ENCODE peak calls at places on chromosomes 3 and 15, in nine cellular contexts. One of them, this sample, is unnamed.

GRCh38 chr3:44241706-44242105 is at the start of gene TOPAZ1:
- DNase-seq in activated CD4-positive, alpha-beta T cell treated with anti-CD3 and anti-CD28 coated beads, Interleukin-2, amount 50 U/mL, for 48 hours: no peak
- DNase-seq in activated gamma-delta T cell treated with Interleukin-2 at 50 U/mL for 16 hours: no peak
- DNase-seq in central memory CD4-positive, alpha-beta T cell: no peak
- DNase-seq in T-helper 2 cell: no peak
- DNase-seq in kidney epithelial cell: no peak
- DNase-seq in gastrocnemius medialis: no peak
- DNase-seq in activated CD4-positive, alpha-beta memory T cell treated with anti-CD3 and anti-CD28 coated beads, Interleukin-2, amount 10 ng/mL, durations not matched to agents 7 days and 5 days: no peak
- DNase-seq in NCI-H1105 treated with DMSO at 0.1 percent for 48 hours: no peak
- DNase-seq in this sample: no peak

GRCh38 chr15:41811432-41812195 is 16.3 kb upstream of the JMJD7 start:
- DNase-seq in kidney epithelial cell: no peak
- DNase-seq in NCI-H1105 treated with DMSO at 0.1 percent for 48 hours: peak; percentile 44
- DNase-seq in gastrocnemius medialis: peak; percentile 67
- DNase-seq in activated CD4-positive, alpha-beta memory T cell treated with anti-CD3 and anti-CD28 coated beads, Interleukin-2, amount 10 ng/mL, durations not matched to agents 7 days and 5 days: peak; percentile 78
- DNase-seq in activated CD4-positive, alpha-beta T cell treated with anti-CD3 and anti-CD28 coated beads, Interleukin-2, amount 50 U/mL, for 48 hours: peak; percentile 77
- DNase-seq in T-helper 2 cell: peak; percentile 53
- DNase-seq in activated gamma-delta T cell treated with Interleukin-2 at 50 U/mL for 16 hours: peak; percentile 73
- DNase-seq in central memory CD4-positive, alpha-beta T cell: peak; percentile 67
- DNase-seq in this sample: peak; percentile 82

GRCh38 chr15:77138167-77138522 is 67.2 kb upstream of the TSPAN3 start:
- DNase-seq in T-helper 2 cell: no peak
- DNase-seq in central memory CD4-positive, alpha-beta T cell: no peak
- DNase-seq in gastrocnemius medialis: no peak
- DNase-seq in activated CD4-positive, alpha-beta memory T cell treated with anti-CD3 and anti-CD28 coated beads, Interleukin-2, amount 10 ng/mL, durations not matched to agents 7 days and 5 days: no peak
- DNase-seq in activated CD4-positive, alpha-beta T cell treated with anti-CD3 and anti-CD28 coated beads, Interleukin-2, amount 50 U/mL, for 48 hours: no peak
- DNase-seq in kidney epithelial cell: no peak
- DNase-seq in NCI-H1105 treated with DMSO at 0.1 percent for 48 hours: no peak
- DNase-seq in activated gamma-delta T cell treated with Interleukin-2 at 50 U/mL for 16 hours: no peak
- DNase-seq in this sample: no peak

GRCh38 chr3:168341192-168341816 is 245.6 kb upstream of the GOLIM4 start:
- DNase-seq in activated CD4-positive, alpha-beta T cell treated with anti-CD3 and anti-CD28 coated beads, Interleukin-2, amount 50 U/mL, for 48 hours: no peak
- DNase-seq in gastrocnemius medialis: no peak
- DNase-seq in activated gamma-delta T cell treated with Interleukin-2 at 50 U/mL for 16 hours: no peak
- DNase-seq in activated CD4-positive, alpha-beta memory T cell treated with anti-CD3 and anti-CD28 coated beads, Interleukin-2, amount 10 ng/mL, durations not matched to agents 7 days and 5 days: no peak
- DNase-seq in kidney epithelial cell: peak; percentile 18
- DNase-seq in central memory CD4-positive, alpha-beta T cell: no peak
- DNase-seq in T-helper 2 cell: no peak
- DNase-seq in NCI-H1105 treated with DMSO at 0.1 percent for 48 hours: no peak
- DNase-seq in this sample: no peak

GRCh38 chr3:53028641-53029040 is 17.2 kb downstream of the SFMBT1 start:
- DNase-seq in central memory CD4-positive, alpha-beta T cell: no peak
- DNase-seq in NCI-H1105 treated with DMSO at 0.1 percent for 48 hours: no peak
- DNase-seq in activated CD4-positive, alpha-beta T cell treated with anti-CD3 and anti-CD28 coated beads, Interleukin-2, amount 50 U/mL, for 48 hours: no peak
- DNase-seq in T-helper 2 cell: no peak
- DNase-seq in gastrocnemius medialis: no peak
- DNase-seq in activated CD4-positive, alpha-beta memory T cell treated with anti-CD3 and anti-CD28 coated beads, Interleukin-2, amount 10 ng/mL, durations not matched to agents 7 days and 5 days: no peak
- DNase-seq in kidney epithelial cell: no peak
- DNase-seq in activated gamma-delta T cell treated with Interleukin-2 at 50 U/mL for 16 hours: no peak
- DNase-seq in this sample: no peak

GRCh38 chr3:193030276-193030675 is 112.6 kb upstream of the MB21D2 start:
- DNase-seq in activated CD4-positive, alpha-beta memory T cell treated with anti-CD3 and anti-CD28 coated beads, Interleukin-2, amount 10 ng/mL, durations not matched to agents 7 days and 5 days: no peak
- DNase-seq in activated gamma-delta T cell treated with Interleukin-2 at 50 U/mL for 16 hours: no peak
- DNase-seq in central memory CD4-positive, alpha-beta T cell: no peak
- DNase-seq in NCI-H1105 treated with DMSO at 0.1 percent for 48 hours: peak; percentile 86
- DNase-seq in T-helper 2 cell: no peak
- DNase-seq in activated CD4-positive, alpha-beta T cell treated with anti-CD3 and anti-CD28 coated beads, Interleukin-2, amount 50 U/mL, for 48 hours: no peak
- DNase-seq in kidney epithelial cell: no peak
- DNase-seq in gastrocnemius medialis: no peak
- DNase-seq in this sample: no peak

GRCh38 chr15:83844742-83845141 is 190.8 kb downstream of the ADAMTSL3 start:
- DNase-seq in activated gamma-delta T cell treated with Interleukin-2 at 50 U/mL for 16 hours: no peak
- DNase-seq in T-helper 2 cell: no peak
- DNase-seq in central memory CD4-positive, alpha-beta T cell: no peak
- DNase-seq in gastrocnemius medialis: peak; percentile 12
- DNase-seq in kidney epithelial cell: no peak
- DNase-seq in activated CD4-positive, alpha-beta memory T cell treated with anti-CD3 and anti-CD28 coated beads, Interleukin-2, amount 10 ng/mL, durations not matched to agents 7 days and 5 days: no peak
- DNase-seq in NCI-H1105 treated with DMSO at 0.1 percent for 48 hours: no peak
- DNase-seq in activated CD4-positive, alpha-beta T cell treated with anti-CD3 and anti-CD28 coated beads, Interleukin-2, amount 50 U/mL, for 48 hours: no peak
- DNase-seq in this sample: no peak

GRCh38 chr15:52682776-52683175 is 3.6 kb upstream of the ATOSA start:
- DNase-seq in NCI-H1105 treated with DMSO at 0.1 percent for 48 hours: no peak
- DNase-seq in kidney epithelial cell: no peak
- DNase-seq in activated CD4-positive, alpha-beta memory T cell treated with anti-CD3 and anti-CD28 coated beads, Interleukin-2, amount 10 ng/mL, durations not matched to agents 7 days and 5 days: no peak
- DNase-seq in activated CD4-positive, alpha-beta T cell treated with anti-CD3 and anti-CD28 coated beads, Interleukin-2, amount 50 U/mL, for 48 hours: no peak
- DNase-seq in gastrocnemius medialis: no peak
- DNase-seq in central memory CD4-positive, alpha-beta T cell: peak; percentile 67
- DNase-seq in T-helper 2 cell: no peak
- DNase-seq in activated gamma-delta T cell treated with Interleukin-2 at 50 U/mL for 16 hours: no peak
- DNase-seq in this sample: peak; percentile 64

GRCh38 chr15:40087095-40087805 is 21.4 kb downstream of the BMF start:
- DNase-seq in kidney epithelial cell: no peak
- DNase-seq in activated CD4-positive, alpha-beta T cell treated with anti-CD3 and anti-CD28 coated beads, Interleukin-2, amount 50 U/mL, for 48 hours: no peak
- DNase-seq in central memory CD4-positive, alpha-beta T cell: no peak
- DNase-seq in NCI-H1105 treated with DMSO at 0.1 percent for 48 hours: no peak
- DNase-seq in gastrocnemius medialis: no peak
- DNase-seq in activated CD4-positive, alpha-beta memory T cell treated with anti-CD3 and anti-CD28 coated beads, Interleukin-2, amount 10 ng/mL, durations not matched to agents 7 days and 5 days: no peak
- DNase-seq in T-helper 2 cell: no peak
- DNase-seq in activated gamma-delta T cell treated with Interleukin-2 at 50 U/mL for 16 hours: no peak
- DNase-seq in this sample: no peak

GRCh38 chr3:102096066-102096465 is 246.8 kb downstream of the NFKBIZ start:
- DNase-seq in kidney epithelial cell: no peak
- DNase-seq in activated gamma-delta T cell treated with Interleukin-2 at 50 U/mL for 16 hours: no peak
- DNase-seq in central memory CD4-positive, alpha-beta T cell: no peak
- DNase-seq in NCI-H1105 treated with DMSO at 0.1 percent for 48 hours: no peak
- DNase-seq in T-helper 2 cell: no peak
- DNase-seq in gastrocnemius medialis: no peak
- DNase-seq in activated CD4-positive, alpha-beta memory T cell treated with anti-CD3 and anti-CD28 coated beads, Interleukin-2, amount 10 ng/mL, durations not matched to agents 7 days and 5 days: no peak
- DNase-seq in activated CD4-positive, alpha-beta T cell treated with anti-CD3 and anti-CD28 coated beads, Interleukin-2, amount 50 U/mL, for 48 hours: no peak
- DNase-seq in this sample: no peak

GRCh38 chr3:139541156-139541897 is 1.8 kb upstream of the RBP1 start:
- DNase-seq in kidney epithelial cell: no peak
- DNase-seq in T-helper 2 cell: no peak
- DNase-seq in activated CD4-positive, alpha-beta memory T cell treated with anti-CD3 and anti-CD28 coated beads, Interleukin-2, amount 10 ng/mL, durations not matched to agents 7 days and 5 days: no peak
- DNase-seq in activated gamma-delta T cell treated with Interleukin-2 at 50 U/mL for 16 hours: no peak
- DNase-seq in central memory CD4-positive, alpha-beta T cell: no peak
- DNase-seq in gastrocnemius medialis: no peak
- DNase-seq in activated CD4-positive, alpha-beta T cell treated with anti-CD3 and anti-CD28 coated beads, Interleukin-2, amount 50 U/mL, for 48 hours: no peak
- DNase-seq in NCI-H1105 treated with DMSO at 0.1 percent for 48 hours: no peak
- DNase-seq in this sample: no peak

GRCh38 chr15:77634266-77634962 is 1.7 kb upstream of the LINGO1 start:
- DNase-seq in T-helper 2 cell: peak; percentile 49
- DNase-seq in central memory CD4-positive, alpha-beta T cell: no peak
- DNase-seq in kidney epithelial cell: peak; percentile 19
- DNase-seq in activated CD4-positive, alpha-beta T cell treated with anti-CD3 and anti-CD28 coated beads, Interleukin-2, amount 50 U/mL, for 48 hours: peak; percentile 76
- DNase-seq in activated gamma-delta T cell treated with Interleukin-2 at 50 U/mL for 16 hours: peak; percentile 32
- DNase-seq in NCI-H1105 treated with DMSO at 0.1 percent for 48 hours: no peak
- DNase-seq in gastrocnemius medialis: no peak
- DNase-seq in activated CD4-positive, alpha-beta memory T cell treated with anti-CD3 and anti-CD28 coated beads, Interleukin-2, amount 10 ng/mL, durations not matched to agents 7 days and 5 days: peak; percentile 68
- DNase-seq in this sample: peak; percentile 74

GRCh38 chr15:51629612-51630011 is 7.0 kb upstream of the DMXL2 start:
- DNase-seq in kidney epithelial cell: no peak
- DNase-seq in activated CD4-positive, alpha-beta T cell treated with anti-CD3 and anti-CD28 coated beads, Interleukin-2, amount 50 U/mL, for 48 hours: no peak
- DNase-seq in activated gamma-delta T cell treated with Interleukin-2 at 50 U/mL for 16 hours: no peak
- DNase-seq in activated CD4-positive, alpha-beta memory T cell treated with anti-CD3 and anti-CD28 coated beads, Interleukin-2, amount 10 ng/mL, durations not matched to agents 7 days and 5 days: no peak
- DNase-seq in T-helper 2 cell: no peak
- DNase-seq in central memory CD4-positive, alpha-beta T cell: no peak
- DNase-seq in gastrocnemius medialis: peak; percentile 4
- DNase-seq in NCI-H1105 treated with DMSO at 0.1 percent for 48 hours: no peak
- DNase-seq in this sample: peak; percentile 87

GRCh38 chr15:61175024-61175423 is 54.1 kb downstream of the RORA start:
- DNase-seq in activated gamma-delta T cell treated with Interleukin-2 at 50 U/mL for 16 hours: no peak
- DNase-seq in activated CD4-positive, alpha-beta memory T cell treated with anti-CD3 and anti-CD28 coated beads, Interleukin-2, amount 10 ng/mL, durations not matched to agents 7 days and 5 days: no peak
- DNase-seq in activated CD4-positive, alpha-beta T cell treated with anti-CD3 and anti-CD28 coated beads, Interleukin-2, amount 50 U/mL, for 48 hours: no peak
- DNase-seq in T-helper 2 cell: no peak
- DNase-seq in NCI-H1105 treated with DMSO at 0.1 percent for 48 hours: no peak
- DNase-seq in kidney epithelial cell: no peak
- DNase-seq in gastrocnemius medialis: no peak
- DNase-seq in central memory CD4-positive, alpha-beta T cell: no peak
- DNase-seq in this sample: no peak

GRCh38 chr3:187080799-187081450 is 58.4 kb downstream of the RPL39L start:
- DNase-seq in NCI-H1105 treated with DMSO at 0.1 percent for 48 hours: no peak
- DNase-seq in activated CD4-positive, alpha-beta memory T cell treated with anti-CD3 and anti-CD28 coated beads, Interleukin-2, amount 10 ng/mL, durations not matched to agents 7 days and 5 days: no peak
- DNase-seq in central memory CD4-positive, alpha-beta T cell: no peak
- DNase-seq in activated gamma-delta T cell treated with Interleukin-2 at 50 U/mL for 16 hours: no peak
- DNase-seq in kidney epithelial cell: no peak
- DNase-seq in activated CD4-positive, alpha-beta T cell treated with anti-CD3 and anti-CD28 coated beads, Interleukin-2, amount 50 U/mL, for 48 hours: no peak
- DNase-seq in gastrocnemius medialis: no peak
- DNase-seq in T-helper 2 cell: no peak
- DNase-seq in this sample: peak; percentile 54

GRCh38 chr3:72116226-72116625 is 331.3 kb upstream of the PROK2 start:
- DNase-seq in NCI-H1105 treated with DMSO at 0.1 percent for 48 hours: no peak
- DNase-seq in activated gamma-delta T cell treated with Interleukin-2 at 50 U/mL for 16 hours: no peak
- DNase-seq in activated CD4-positive, alpha-beta T cell treated with anti-CD3 and anti-CD28 coated beads, Interleukin-2, amount 50 U/mL, for 48 hours: no peak
- DNase-seq in central memory CD4-positive, alpha-beta T cell: no peak
- DNase-seq in T-helper 2 cell: no peak
- DNase-seq in gastrocnemius medialis: no peak
- DNase-seq in activated CD4-positive, alpha-beta memory T cell treated with anti-CD3 and anti-CD28 coated beads, Interleukin-2, amount 10 ng/mL, durations not matched to agents 7 days and 5 days: no peak
- DNase-seq in kidney epithelial cell: no peak
- DNase-seq in this sample: no peak

GRCh38 chr15:85331666-85332261 is 48.6 kb upstream of the AKAP13 start:
- DNase-seq in activated CD4-positive, alpha-beta memory T cell treated with anti-CD3 and anti-CD28 coated beads, Interleukin-2, amount 10 ng/mL, durations not matched to agents 7 days and 5 days: no peak
- DNase-seq in NCI-H1105 treated with DMSO at 0.1 percent for 48 hours: no peak
- DNase-seq in central memory CD4-positive, alpha-beta T cell: no peak
- DNase-seq in T-helper 2 cell: no peak
- DNase-seq in activated CD4-positive, alpha-beta T cell treated with anti-CD3 and anti-CD28 coated beads, Interleukin-2, amount 50 U/mL, for 48 hours: no peak
- DNase-seq in gastrocnemius medialis: no peak
- DNase-seq in kidney epithelial cell: no peak
- DNase-seq in activated gamma-delta T cell treated with Interleukin-2 at 50 U/mL for 16 hours: no peak
- DNase-seq in this sample: peak; percentile 45

GRCh38 chr15:96124436-96124835 is 206.1 kb upstream of the NR2F2 start:
- DNase-seq in activated CD4-positive, alpha-beta memory T cell treated with anti-CD3 and anti-CD28 coated beads, Interleukin-2, amount 10 ng/mL, durations not matched to agents 7 days and 5 days: no peak
- DNase-seq in activated CD4-positive, alpha-beta T cell treated with anti-CD3 and anti-CD28 coated beads, Interleukin-2, amount 50 U/mL, for 48 hours: no peak
- DNase-seq in activated gamma-delta T cell treated with Interleukin-2 at 50 U/mL for 16 hours: no peak
- DNase-seq in NCI-H1105 treated with DMSO at 0.1 percent for 48 hours: no peak
- DNase-seq in kidney epithelial cell: no peak
- DNase-seq in gastrocnemius medialis: no peak
- DNase-seq in T-helper 2 cell: no peak
- DNase-seq in central memory CD4-positive, alpha-beta T cell: no peak
- DNase-seq in this sample: no peak

GRCh38 chr15:74370471-74370870 is 3.0 kb upstream of the CYP11A1 start:
- DNase-seq in T-helper 2 cell: no peak
- DNase-seq in central memory CD4-positive, alpha-beta T cell: no peak
- DNase-seq in gastrocnemius medialis: no peak
- DNase-seq in activated CD4-positive, alpha-beta memory T cell treated with anti-CD3 and anti-CD28 coated beads, Interleukin-2, amount 10 ng/mL, durations not matched to agents 7 days and 5 days: no peak
- DNase-seq in NCI-H1105 treated with DMSO at 0.1 percent for 48 hours: no peak
- DNase-seq in kidney epithelial cell: no peak
- DNase-seq in activated gamma-delta T cell treated with Interleukin-2 at 50 U/mL for 16 hours: no peak
- DNase-seq in activated CD4-positive, alpha-beta T cell treated with anti-CD3 and anti-CD28 coated beads, Interleukin-2, amount 50 U/mL, for 48 hours: no peak
- DNase-seq in this sample: no peak

GRCh38 chr3:72004749-72005292 is 219.9 kb upstream of the PROK2 start:
- DNase-seq in kidney epithelial cell: no peak
- DNase-seq in gastrocnemius medialis: no peak
- DNase-seq in central memory CD4-positive, alpha-beta T cell: no peak
- DNase-seq in activated CD4-positive, alpha-beta T cell treated with anti-CD3 and anti-CD28 coated beads, Interleukin-2, amount 50 U/mL, for 48 hours: no peak
- DNase-seq in NCI-H1105 treated with DMSO at 0.1 percent for 48 hours: no peak
- DNase-seq in activated CD4-positive, alpha-beta memory T cell treated with anti-CD3 and anti-CD28 coated beads, Interleukin-2, amount 10 ng/mL, durations not matched to agents 7 days and 5 days: no peak
- DNase-seq in T-helper 2 cell: no peak
- DNase-seq in activated gamma-delta T cell treated with Interleukin-2 at 50 U/mL for 16 hours: no peak
- DNase-seq in this sample: no peak

GRCh38 chr3:195035345-195036202 is 235.4 kb downstream of the XXYLT1 start:
- DNase-seq in central memory CD4-positive, alpha-beta T cell: no peak
- DNase-seq in gastrocnemius medialis: no peak
- DNase-seq in NCI-H1105 treated with DMSO at 0.1 percent for 48 hours: no peak
- DNase-seq in activated gamma-delta T cell treated with Interleukin-2 at 50 U/mL for 16 hours: no peak
- DNase-seq in activated CD4-positive, alpha-beta T cell treated with anti-CD3 and anti-CD28 coated beads, Interleukin-2, amount 50 U/mL, for 48 hours: no peak
- DNase-seq in activated CD4-positive, alpha-beta memory T cell treated with anti-CD3 and anti-CD28 coated beads, Interleukin-2, amount 10 ng/mL, durations not matched to agents 7 days and 5 days: no peak
- DNase-seq in kidney epithelial cell: no peak
- DNase-seq in T-helper 2 cell: no peak
- DNase-seq in this sample: peak; percentile 32

GRCh38 chr15:77016321-77016695 is 21.4 kb downstream of the PSTPIP1 start:
- DNase-seq in central memory CD4-positive, alpha-beta T cell: no peak
- DNase-seq in T-helper 2 cell: no peak
- DNase-seq in NCI-H1105 treated with DMSO at 0.1 percent for 48 hours: no peak
- DNase-seq in activated CD4-positive, alpha-beta T cell treated with anti-CD3 and anti-CD28 coated beads, Interleukin-2, amount 50 U/mL, for 48 hours: no peak
- DNase-seq in activated CD4-positive, alpha-beta memory T cell treated with anti-CD3 and anti-CD28 coated beads, Interleukin-2, amount 10 ng/mL, durations not matched to agents 7 days and 5 days: no peak
- DNase-seq in gastrocnemius medialis: no peak
- DNase-seq in activated gamma-delta T cell treated with Interleukin-2 at 50 U/mL for 16 hours: no peak
- DNase-seq in kidney epithelial cell: no peak
- DNase-seq in this sample: no peak

GRCh38 chr3:28590216-28590615 is 241.6 kb upstream of the AZI2 start:
- DNase-seq in gastrocnemius medialis: no peak
- DNase-seq in T-helper 2 cell: no peak
- DNase-seq in central memory CD4-positive, alpha-beta T cell: no peak
- DNase-seq in activated gamma-delta T cell treated with Interleukin-2 at 50 U/mL for 16 hours: no peak
- DNase-seq in kidney epithelial cell: no peak
- DNase-seq in activated CD4-positive, alpha-beta T cell treated with anti-CD3 and anti-CD28 coated beads, Interleukin-2, amount 50 U/mL, for 48 hours: no peak
- DNase-seq in activated CD4-positive, alpha-beta memory T cell treated with anti-CD3 and anti-CD28 coated beads, Interleukin-2, amount 10 ng/mL, durations not matched to agents 7 days and 5 days: no peak
- DNase-seq in NCI-H1105 treated with DMSO at 0.1 percent for 48 hours: no peak
- DNase-seq in this sample: no peak

GRCh38 chr3:100891033-100891432 is 102.2 kb downstream of the ABI3BP start:
- DNase-seq in activated gamma-delta T cell treated with Interleukin-2 at 50 U/mL for 16 hours: no peak
- DNase-seq in NCI-H1105 treated with DMSO at 0.1 percent for 48 hours: no peak
- DNase-seq in activated CD4-positive, alpha-beta memory T cell treated with anti-CD3 and anti-CD28 coated beads, Interleukin-2, amount 10 ng/mL, durations not matched to agents 7 days and 5 days: no peak
- DNase-seq in gastrocnemius medialis: no peak
- DNase-seq in T-helper 2 cell: no peak
- DNase-seq in central memory CD4-positive, alpha-beta T cell: no peak
- DNase-seq in activated CD4-positive, alpha-beta T cell treated with anti-CD3 and anti-CD28 coated beads, Interleukin-2, amount 50 U/mL, for 48 hours: no peak
- DNase-seq in kidney epithelial cell: no peak
- DNase-seq in this sample: no peak

GRCh38 chr15:61184431-61184830 is 44.7 kb downstream of the RORA start:
- DNase-seq in activated CD4-positive, alpha-beta memory T cell treated with anti-CD3 and anti-CD28 coated beads, Interleukin-2, amount 10 ng/mL, durations not matched to agents 7 days and 5 days: no peak
- DNase-seq in central memory CD4-positive, alpha-beta T cell: no peak
- DNase-seq in T-helper 2 cell: no peak
- DNase-seq in NCI-H1105 treated with DMSO at 0.1 percent for 48 hours: no peak
- DNase-seq in kidney epithelial cell: no peak
- DNase-seq in gastrocnemius medialis: no peak
- DNase-seq in activated gamma-delta T cell treated with Interleukin-2 at 50 U/mL for 16 hours: no peak
- DNase-seq in activated CD4-positive, alpha-beta T cell treated with anti-CD3 and anti-CD28 coated beads, Interleukin-2, amount 50 U/mL, for 48 hours: no peak
- DNase-seq in this sample: no peak

GRCh38 chr15:93151488-93151887 is 62.5 kb upstream of the RGMA start:
- DNase-seq in central memory CD4-positive, alpha-beta T cell: no peak
- DNase-seq in activated CD4-positive, alpha-beta T cell treated with anti-CD3 and anti-CD28 coated beads, Interleukin-2, amount 50 U/mL, for 48 hours: no peak
- DNase-seq in activated CD4-positive, alpha-beta memory T cell treated with anti-CD3 and anti-CD28 coated beads, Interleukin-2, amount 10 ng/mL, durations not matched to agents 7 days and 5 days: no peak
- DNase-seq in gastrocnemius medialis: no peak
- DNase-seq in T-helper 2 cell: no peak
- DNase-seq in activated gamma-delta T cell treated with Interleukin-2 at 50 U/mL for 16 hours: no peak
- DNase-seq in NCI-H1105 treated with DMSO at 0.1 percent for 48 hours: no peak
- DNase-seq in kidney epithelial cell: no peak
- DNase-seq in this sample: no peak

GRCh38 chr15:25186906-25187645 is 232.3 kb downstream of the SNRPN start:
- DNase-seq in activated CD4-positive, alpha-beta memory T cell treated with anti-CD3 and anti-CD28 coated beads, Interleukin-2, amount 10 ng/mL, durations not matched to agents 7 days and 5 days: no peak
- DNase-seq in central memory CD4-positive, alpha-beta T cell: no peak
- DNase-seq in T-helper 2 cell: no peak
- DNase-seq in activated CD4-positive, alpha-beta T cell treated with anti-CD3 and anti-CD28 coated beads, Interleukin-2, amount 50 U/mL, for 48 hours: no peak
- DNase-seq in kidney epithelial cell: no peak
- DNase-seq in NCI-H1105 treated with DMSO at 0.1 percent for 48 hours: no peak
- DNase-seq in gastrocnemius medialis: no peak
- DNase-seq in activated gamma-delta T cell treated with Interleukin-2 at 50 U/mL for 16 hours: no peak
- DNase-seq in this sample: no peak

GRCh38 chr15:81940467-81941451 is 105.1 kb downstream of the MEX3B start:
- DNase-seq in activated CD4-positive, alpha-beta T cell treated with anti-CD3 and anti-CD28 coated beads, Interleukin-2, amount 50 U/mL, for 48 hours: no peak
- DNase-seq in activated gamma-delta T cell treated with Interleukin-2 at 50 U/mL for 16 hours: no peak
- DNase-seq in activated CD4-positive, alpha-beta memory T cell treated with anti-CD3 and anti-CD28 coated beads, Interleukin-2, amount 10 ng/mL, durations not matched to agents 7 days and 5 days: no peak
- DNase-seq in kidney epithelial cell: no peak
- DNase-seq in T-helper 2 cell: no peak
- DNase-seq in gastrocnemius medialis: no peak
- DNase-seq in central memory CD4-positive, alpha-beta T cell: no peak
- DNase-seq in NCI-H1105 treated with DMSO at 0.1 percent for 48 hours: no peak
- DNase-seq in this sample: no peak